ENCODE peak calls at places on chromosome 9, in seven cellular contexts. One of them, this sample, is unnamed.

GRCh38 chr9:35311891-35312639 is 150.3 kb downstream of the UNC13B start:
- DNase-seq in neural progenitor cell: no peak
- DNase-seq in CD8-positive, alpha-beta T cell: no peak
- DNase-seq in fibroblast of the aortic adventitia: peak; percentile 35
- DNase-seq in nephron progenitor cell: no peak
- DNase-seq in astrocyte of the spinal cord: no peak
- DNase-seq in BJ: no peak
- DNase-seq in this sample: peak; percentile 5

GRCh38 chr9:89865981-89866380 is 261.2 kb downstream of the GADD45G start:
- DNase-seq in nephron progenitor cell: no peak
- DNase-seq in neural progenitor cell: no peak
- DNase-seq in fibroblast of the aortic adventitia: no peak
- DNase-seq in astrocyte of the spinal cord: no peak
- DNase-seq in BJ: no peak
- DNase-seq in CD8-positive, alpha-beta T cell: no peak
- DNase-seq in this sample: no peak

GRCh38 chr9:97556721-97557605 is 55.5 kb downstream of the TMOD1 start:
- DNase-seq in neural progenitor cell: no peak
- DNase-seq in fibroblast of the aortic adventitia: no peak
- DNase-seq in nephron progenitor cell: no peak
- DNase-seq in CD8-positive, alpha-beta T cell: no peak
- DNase-seq in BJ: no peak
- DNase-seq in astrocyte of the spinal cord: no peak
- DNase-seq in this sample: no peak

GRCh38 chr9:21813575-21814473 is 11.4 kb downstream of the MTAP start:
- DNase-seq in neural progenitor cell: peak; percentile 78
- DNase-seq in fibroblast of the aortic adventitia: peak; percentile 94
- DNase-seq in CD8-positive, alpha-beta T cell: peak; percentile 59
- DNase-seq in BJ: no peak
- DNase-seq in nephron progenitor cell: peak; percentile 45
- DNase-seq in astrocyte of the spinal cord: peak; percentile 90
- DNase-seq in this sample: peak; percentile 74

GRCh38 chr9:94921656-94922055 is 195.2 kb downstream of the AOPEP start:
- DNase-seq in neural progenitor cell: no peak
- DNase-seq in nephron progenitor cell: no peak
- DNase-seq in astrocyte of the spinal cord: no peak
- DNase-seq in fibroblast of the aortic adventitia: no peak
- DNase-seq in BJ: no peak
- DNase-seq in CD8-positive, alpha-beta T cell: no peak
- DNase-seq in this sample: no peak

GRCh38 chr9:28037968-28038367 is 464.7 kb upstream of the C9orf72 start:
- DNase-seq in CD8-positive, alpha-beta T cell: no peak
- DNase-seq in fibroblast of the aortic adventitia: no peak
- DNase-seq in nephron progenitor cell: no peak
- DNase-seq in astrocyte of the spinal cord: no peak
- DNase-seq in neural progenitor cell: no peak
- DNase-seq in BJ: no peak
- DNase-seq in this sample: no peak

GRCh38 chr9:27194401-27195091 is 85.5 kb downstream of the TEK start:
- DNase-seq in neural progenitor cell: no peak
- DNase-seq in CD8-positive, alpha-beta T cell: no peak
- DNase-seq in astrocyte of the spinal cord: peak; percentile 91
- DNase-seq in fibroblast of the aortic adventitia: peak; percentile 49
- DNase-seq in nephron progenitor cell: no peak
- DNase-seq in BJ: peak; percentile 50
- DNase-seq in this sample: peak; percentile 80

GRCh38 chr9:134217431-134218210 is 53.3 kb upstream of the RNU6ATAC start:
- DNase-seq in nephron progenitor cell: no peak
- DNase-seq in astrocyte of the spinal cord: no peak
- DNase-seq in CD8-positive, alpha-beta T cell: no peak
- DNase-seq in neural progenitor cell: peak; percentile 43
- DNase-seq in fibroblast of the aortic adventitia: no peak
- DNase-seq in BJ: no peak
- DNase-seq in this sample: no peak

GRCh38 chr9:129868571-129869486 is 33.6 kb downstream of the USP20 start:
- DNase-seq in fibroblast of the aortic adventitia: no peak
- DNase-seq in nephron progenitor cell: no peak
- DNase-seq in BJ: no peak
- DNase-seq in neural progenitor cell: no peak
- DNase-seq in CD8-positive, alpha-beta T cell: peak; percentile 92
- DNase-seq in astrocyte of the spinal cord: no peak
- DNase-seq in this sample: no peak

GRCh38 chr9:105026451-105026850 is 98.5 kb upstream of the ABCA1 start:
- DNase-seq in fibroblast of the aortic adventitia: peak; percentile 62
- DNase-seq in neural progenitor cell: no peak
- DNase-seq in BJ: no peak
- DNase-seq in nephron progenitor cell: no peak
- DNase-seq in astrocyte of the spinal cord: peak; percentile 57
- DNase-seq in CD8-positive, alpha-beta T cell: no peak
- DNase-seq in this sample: peak; percentile 51

GRCh38 chr9:91427873-91428272 is 4.2 kb upstream of the NFIL3 start:
- DNase-seq in nephron progenitor cell: no peak
- DNase-seq in fibroblast of the aortic adventitia: peak; percentile 89
- DNase-seq in CD8-positive, alpha-beta T cell: no peak
- DNase-seq in astrocyte of the spinal cord: peak; percentile 59
- DNase-seq in BJ: no peak
- DNase-seq in neural progenitor cell: no peak
- DNase-seq in this sample: peak; percentile 41

GRCh38 chr9:134128727-134129679 is 6.9 kb upstream of the WDR5 start:
- DNase-seq in CD8-positive, alpha-beta T cell: no peak
- DNase-seq in nephron progenitor cell: no peak
- DNase-seq in astrocyte of the spinal cord: no peak
- DNase-seq in BJ: no peak
- DNase-seq in fibroblast of the aortic adventitia: no peak
- DNase-seq in neural progenitor cell: no peak
- DNase-seq in this sample: no peak

GRCh38 chr9:109542922-109543321 is 44.8 kb upstream of the PTPN3 start:
- DNase-seq in CD8-positive, alpha-beta T cell: no peak
- DNase-seq in BJ: no peak
- DNase-seq in nephron progenitor cell: no peak
- DNase-seq in astrocyte of the spinal cord: no peak
- DNase-seq in fibroblast of the aortic adventitia: no peak
- DNase-seq in neural progenitor cell: no peak
- DNase-seq in this sample: no peak

GRCh38 chr9:36136277-36136893 is at the start of gene GLIPR2:
- DNase-seq in CD8-positive, alpha-beta T cell: peak; percentile 75
- DNase-seq in neural progenitor cell: peak; percentile 80
- DNase-seq in astrocyte of the spinal cord: peak; percentile 57
- DNase-seq in BJ: no peak
- DNase-seq in nephron progenitor cell: peak; percentile 72
- DNase-seq in fibroblast of the aortic adventitia: peak; percentile 58
- DNase-seq in this sample: peak; percentile 37

GRCh38 chr9:114312513-114312875 is 10.4 kb upstream of the ORM1 start:
- DNase-seq in BJ: no peak
- DNase-seq in fibroblast of the aortic adventitia: no peak
- DNase-seq in astrocyte of the spinal cord: no peak
- DNase-seq in CD8-positive, alpha-beta T cell: no peak
- DNase-seq in nephron progenitor cell: no peak
- DNase-seq in neural progenitor cell: no peak
- DNase-seq in this sample: no peak

GRCh38 chr9:111975709-111976108 is 79.1 kb downstream of the UGCG start:
- DNase-seq in neural progenitor cell: peak; percentile 40
- DNase-seq in fibroblast of the aortic adventitia: no peak
- DNase-seq in CD8-positive, alpha-beta T cell: no peak
- DNase-seq in nephron progenitor cell: no peak
- DNase-seq in astrocyte of the spinal cord: no peak
- DNase-seq in BJ: no peak
- DNase-seq in this sample: no peak

GRCh38 chr9:34662544-34663295 is at the start of gene CCL27:
- DNase-seq in CD8-positive, alpha-beta T cell: no peak
- DNase-seq in astrocyte of the spinal cord: no peak
- DNase-seq in nephron progenitor cell: no peak
- DNase-seq in neural progenitor cell: no peak
- DNase-seq in BJ: no peak
- DNase-seq in fibroblast of the aortic adventitia: no peak
- DNase-seq in this sample: no peak

GRCh38 chr9:21830589-21830988 is 28.2 kb downstream of the MTAP start:
- DNase-seq in astrocyte of the spinal cord: peak; percentile 44
- DNase-seq in CD8-positive, alpha-beta T cell: no peak
- DNase-seq in BJ: no peak
- DNase-seq in nephron progenitor cell: no peak
- DNase-seq in fibroblast of the aortic adventitia: no peak
- DNase-seq in neural progenitor cell: no peak
- DNase-seq in this sample: peak; percentile 34

GRCh38 chr9:134010310-134010709 is 15.0 kb upstream of the BRD3OS start:
- DNase-seq in nephron progenitor cell: no peak
- DNase-seq in astrocyte of the spinal cord: no peak
- DNase-seq in BJ: no peak
- DNase-seq in neural progenitor cell: no peak
- DNase-seq in fibroblast of the aortic adventitia: no peak
- DNase-seq in CD8-positive, alpha-beta T cell: no peak
- DNase-seq in this sample: no peak

GRCh38 chr9:137721479-137721878 is 102.7 kb downstream of the EHMT1 start:
- DNase-seq in astrocyte of the spinal cord: no peak
- DNase-seq in fibroblast of the aortic adventitia: no peak
- DNase-seq in CD8-positive, alpha-beta T cell: no peak
- DNase-seq in nephron progenitor cell: no peak
- DNase-seq in BJ: no peak
- DNase-seq in neural progenitor cell: no peak
- DNase-seq in this sample: no peak

GRCh38 chr9:28583832-28584231 is 1010.6 kb upstream of the C9orf72 start:
- DNase-seq in CD8-positive, alpha-beta T cell: no peak
- DNase-seq in nephron progenitor cell: no peak
- DNase-seq in fibroblast of the aortic adventitia: no peak
- DNase-seq in BJ: no peak
- DNase-seq in neural progenitor cell: no peak
- DNase-seq in astrocyte of the spinal cord: no peak
- DNase-seq in this sample: no peak

GRCh38 chr9:22105005-22105722 is 96.1 kb upstream of the CDKN2B start:
- DNase-seq in CD8-positive, alpha-beta T cell: no peak
- DNase-seq in nephron progenitor cell: no peak
- DNase-seq in astrocyte of the spinal cord: no peak
- DNase-seq in neural progenitor cell: no peak
- DNase-seq in BJ: no peak
- DNase-seq in fibroblast of the aortic adventitia: no peak
- DNase-seq in this sample: no peak

GRCh38 chr9:127183814-127184582 is 61.6 kb upstream of the ANGPTL2 start:
- DNase-seq in BJ: peak; percentile 51
- DNase-seq in nephron progenitor cell: no peak
- DNase-seq in neural progenitor cell: no peak
- DNase-seq in astrocyte of the spinal cord: no peak
- DNase-seq in fibroblast of the aortic adventitia: peak; percentile 71
- DNase-seq in CD8-positive, alpha-beta T cell: no peak
- DNase-seq in this sample: no peak

GRCh38 chr9:93119953-93120845 is 13.9 kb downstream of the NINJ1 start:
- DNase-seq in CD8-positive, alpha-beta T cell: peak; percentile 43
- DNase-seq in BJ: peak; percentile 49
- DNase-seq in nephron progenitor cell: peak; percentile 1
- DNase-seq in neural progenitor cell: no peak
- DNase-seq in astrocyte of the spinal cord: peak; percentile 95
- DNase-seq in fibroblast of the aortic adventitia: peak; percentile 94
- DNase-seq in this sample: peak; percentile 68
- TF ChIP-seq CTCF in CD8-positive, alpha-beta T cell: peak; percentile 21
- TF ChIP-seq CTCF in BJ: peak; percentile 51
- TF ChIP-seq CTCF in nephron progenitor cell: no peak
- TF ChIP-seq CTCF in neural progenitor cell: peak; percentile 16
- TF ChIP-seq CTCF in astrocyte of the spinal cord: peak; percentile 56
- TF ChIP-seq CTCF in fibroblast of the aortic adventitia: peak; percentile 71
- TF ChIP-seq CTCF in this sample: peak; percentile 62

GRCh38 chr9:2837915-2838314 is 6.0 kb downstream of the PUM3 start:
- DNase-seq in fibroblast of the aortic adventitia: peak; percentile 74
- DNase-seq in BJ: no peak
- DNase-seq in nephron progenitor cell: no peak
- DNase-seq in astrocyte of the spinal cord: no peak
- DNase-seq in CD8-positive, alpha-beta T cell: no peak
- DNase-seq in neural progenitor cell: no peak
- DNase-seq in this sample: no peak
- TF ChIP-seq CTCF in fibroblast of the aortic adventitia: peak; percentile 23
- TF ChIP-seq CTCF in BJ: no peak
- TF ChIP-seq CTCF in nephron progenitor cell: no peak
- TF ChIP-seq CTCF in astrocyte of the spinal cord: no peak
- TF ChIP-seq CTCF in CD8-positive, alpha-beta T cell: no peak
- TF ChIP-seq CTCF in neural progenitor cell: peak; percentile 31
- TF ChIP-seq CTCF in this sample: peak; percentile 64

DNA sequence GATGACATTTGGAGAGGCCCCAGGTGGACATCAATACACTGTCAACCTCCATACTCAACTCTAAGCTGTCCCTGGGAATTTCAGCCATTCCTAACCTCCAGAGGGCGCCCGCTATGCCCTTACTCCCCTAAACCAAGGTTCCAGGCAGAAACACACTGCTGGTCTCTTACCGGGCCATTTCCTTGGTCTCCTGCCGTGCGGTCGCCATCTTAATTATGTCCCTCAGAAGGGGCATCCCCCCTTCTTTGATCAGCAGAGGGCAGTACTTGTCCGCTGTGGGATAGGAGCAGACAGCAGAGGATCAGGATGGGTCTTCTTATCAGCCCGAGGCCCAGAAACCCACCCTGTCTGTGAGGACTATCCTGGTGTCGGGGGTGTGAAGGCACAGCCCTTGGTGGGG is 9.3 kb upstream of the ZDHHC12 start:
- DNase-seq in fibroblast of the aortic adventitia: peak; percentile 74
- DNase-seq in neural progenitor cell: peak; percentile 95
- DNase-seq in nephron progenitor cell: peak; percentile 82
- DNase-seq in BJ: no peak
- DNase-seq in CD8-positive, alpha-beta T cell: no peak
- DNase-seq in astrocyte of the spinal cord: peak; percentile 87
- DNase-seq in this sample: peak; percentile 54
- TF ChIP-seq CTCF in fibroblast of the aortic adventitia: peak; percentile 77
- TF ChIP-seq CTCF in neural progenitor cell: peak; percentile 98
- TF ChIP-seq CTCF in nephron progenitor cell: peak; percentile 76
- TF ChIP-seq CTCF in BJ: peak; percentile 87
- TF ChIP-seq CTCF in CD8-positive, alpha-beta T cell: no peak
- TF ChIP-seq CTCF in astrocyte of the spinal cord: peak; percentile 83
- TF ChIP-seq CTCF in this sample: peak; percentile 82

GRCh38 chr9:88270398-88270797 is 117.8 kb upstream of the SPIN1 start:
- DNase-seq in nephron progenitor cell: no peak
- DNase-seq in fibroblast of the aortic adventitia: no peak
- DNase-seq in astrocyte of the spinal cord: no peak
- DNase-seq in neural progenitor cell: no peak
- DNase-seq in CD8-positive, alpha-beta T cell: no peak
- DNase-seq in BJ: no peak
- DNase-seq in this sample: peak; percentile 9

GRCh38 chr9:88268886-88269285 is 119.4 kb upstream of the SPIN1 start:
- DNase-seq in BJ: no peak
- DNase-seq in nephron progenitor cell: no peak
- DNase-seq in neural progenitor cell: no peak
- DNase-seq in CD8-positive, alpha-beta T cell: no peak
- DNase-seq in fibroblast of the aortic adventitia: peak; percentile 1
- DNase-seq in astrocyte of the spinal cord: no peak
- DNase-seq in this sample: peak; percentile 17

GRCh38 chr9:88278036-88278435 is 110.2 kb upstream of the SPIN1 start:
- DNase-seq in fibroblast of the aortic adventitia: no peak
- DNase-seq in BJ: no peak
- DNase-seq in CD8-positive, alpha-beta T cell: no peak
- DNase-seq in nephron progenitor cell: no peak
- DNase-seq in neural progenitor cell: no peak
- DNase-seq in astrocyte of the spinal cord: no peak
- DNase-seq in this sample: no peak

GRCh38 chr9:88267283-88267682 is 121.0 kb upstream of the SPIN1 start:
- DNase-seq in fibroblast of the aortic adventitia: no peak
- DNase-seq in CD8-positive, alpha-beta T cell: no peak
- DNase-seq in neural progenitor cell: no peak
- DNase-seq in astrocyte of the spinal cord: no peak
- DNase-seq in BJ: no peak
- DNase-seq in nephron progenitor cell: no peak
- DNase-seq in this sample: no peak

DNA sequence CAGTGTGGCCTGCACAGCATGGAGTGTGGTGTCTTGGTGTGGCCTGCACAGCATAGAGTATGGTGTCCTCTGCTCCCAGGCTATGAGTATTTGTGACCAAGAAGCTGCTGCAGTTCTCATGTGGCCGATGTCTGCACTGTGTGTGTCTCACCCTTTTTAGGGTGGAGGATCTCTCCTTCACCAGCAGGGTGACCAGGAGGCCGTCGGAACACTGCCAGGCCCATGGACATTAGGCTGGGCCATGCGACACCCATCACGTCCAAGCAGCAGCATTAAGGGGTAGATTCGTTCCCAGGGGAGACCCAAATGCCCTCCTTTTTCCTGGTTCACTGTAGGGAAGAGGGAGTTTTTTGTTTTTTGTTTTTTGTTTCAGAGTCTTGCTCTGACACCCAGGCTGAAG is 115.3 kb upstream of the SPIN1 start:
- DNase-seq in BJ: no peak
- DNase-seq in astrocyte of the spinal cord: no peak
- DNase-seq in neural progenitor cell: peak; percentile 6
- DNase-seq in nephron progenitor cell: no peak
- DNase-seq in fibroblast of the aortic adventitia: no peak
- DNase-seq in CD8-positive, alpha-beta T cell: no peak
- DNase-seq in this sample: no peak
- TF ChIP-seq CTCF in BJ: no peak
- TF ChIP-seq CTCF in astrocyte of the spinal cord: no peak
- TF ChIP-seq CTCF in neural progenitor cell: peak; percentile 10
- TF ChIP-seq CTCF in nephron progenitor cell: no peak
- TF ChIP-seq CTCF in fibroblast of the aortic adventitia: no peak
- TF ChIP-seq CTCF in CD8-positive, alpha-beta T cell: no peak
- TF ChIP-seq CTCF in this sample: peak; percentile 23